ENCODE peak calls at places on chromosomes 16 and 17, in nine cellular contexts. C, H, B, Q, F, K, W, T and L are unnamed samples.

GRCh38 chr17:15456972-15457722 is 10.3 kb downstream of the CDRT4 start:
- DNase-seq in Q (no peak), W (peak), B (no peak), C (no peak), F (no peak), K (peak), H (peak), T (no peak), L (peak)

GRCh38 chr16:54175552-54176375 is 110.8 kb downstream of the IRX3 start:
- DNase-seq in K (no peak), B (no peak), Q (no peak), T (no peak), F (no peak), H (no peak), W (no peak), C (no peak), L (no peak)

GRCh38 chr16:48125888-48126287 is 29.9 kb downstream of the ABCC12 start:
- DNase-seq in Q (no peak), C (no peak), K (peak), F (no peak), H (no peak), W (no peak), T (no peak), B (no peak), L (no peak)

GRCh38 chr17:8234361-8235270 is 13.2 kb downstream of the CTC1 start:
- DNase-seq in K (no peak), W (no peak), C (no peak), F (no peak), Q (no peak), B (no peak), T (no peak), H (no peak), L (no peak)

GRCh38 chr16:81456523-81457325 is 12.1 kb downstream of the CMIP start:
- DNase-seq in C (no peak), F (no peak), W (no peak), T (no peak), B (no peak), H (no peak), Q (no peak), K (no peak), L (no peak)

GRCh38 chr17:32286518-32286900 is 20.9 kb downstream of the RHBDL3 start:
- DNase-seq in C (no peak), B (no peak), F (no peak), W (no peak), H (no peak), T (no peak), K (no peak), Q (no peak), L (no peak)

GRCh38 chr17:72661945-72662826 is 430.3 kb downstream of the SLC39A11 start:
- DNase-seq in K (no peak), Q (no peak), B (no peak), W (no peak), C (no peak), T (no peak), F (no peak), H (no peak), L (no peak)

GRCh38 chr17:373616-374225 is 21.1 kb upstream of the RPH3AL start:
- DNase-seq in W (no peak), B (no peak), K (no peak), C (no peak), H (peak), T (no peak), Q (peak), F (no peak), L (no peak)

GRCh38 chr17:69528035-69528434 is 113.5 kb downstream of the MAP2K6 start:
- DNase-seq in F (no peak), C (no peak), Q (no peak), B (no peak), H (no peak), W (no peak), T (no peak), K (no peak), L (no peak)

GRCh38 chr16:54135361-54136275 is 151.0 kb downstream of the IRX3 start:
- DNase-seq in K (no peak), H (no peak), T (no peak), C (no peak), W (no peak), F (no peak), Q (no peak), B (no peak), L (no peak)

GRCh38 chr17:59888145-59888750 is 4.5 kb downstream of the TUBD1 start:
- DNase-seq in Q (no peak), K (no peak), F (no peak), B (no peak), T (no peak), W (no peak), C (no peak), H (no peak), L (no peak)

GRCh38 chr16:31476305-31477219 is 4.6 kb downstream of the TGFB1I1 start:
- DNase-seq in K (peak), C (peak), B (peak), W (peak), H (peak), T (no peak), F (peak), Q (peak), L (peak)

GRCh38 chr17:65254166-65254565 is 117.0 kb downstream of the RGS9 start:
- DNase-seq in T (no peak), H (no peak), Q (no peak), W (no peak), B (peak), C (no peak), K (no peak), F (no peak), L (no peak)

GRCh38 chr17:68172461-68172954 is 75.3 kb upstream of the AMZ2 start:
- DNase-seq in C (peak), K (peak), F (peak), W (peak), T (peak), H (peak), Q (peak), B (peak), L (peak)

GRCh38 chr17:78019976-78020716 is 61.6 kb downstream of the TNRC6C start:
- DNase-seq in Q (no peak), W (no peak), C (no peak), B (no peak), H (no peak), F (no peak), K (no peak), T (no peak), L (no peak)

GRCh38 chr16:7763111-7763510 is 430.5 kb downstream of the RBFOX1 start:
- DNase-seq in T (no peak), W (no peak), F (no peak), C (no peak), K (no peak), B (no peak), H (no peak), Q (no peak), L (no peak)

GRCh38 chr16:87200637-87201036 is 116.6 kb downstream of the C16orf95 start:
- DNase-seq in C (no peak), F (no peak), T (no peak), K (no peak), W (no peak), Q (no peak), H (no peak), B (no peak), L (no peak)
- H3K27ac ChIP-seq in C (no peak), F (no peak), T (peak), K (no peak), W (no peak), Q (no peak), H (no peak), B (no peak), L (no peak)

GRCh38 chr17:28371245-28372202 is at the start of gene SARM1:
- DNase-seq in C (peak), H (peak), B (peak), Q (peak), F (peak), W (peak), K (peak), T (peak), L (peak)
- H3K27ac ChIP-seq in C (peak), H (peak), B (no peak), Q (peak), F (peak), W (no peak), K (peak), T (peak), L (peak)

GRCh38 chr16:87363771-87364476 is 19.7 kb downstream of the FBXO31 start:
- DNase-seq in W (peak), K (peak), H (peak), C (no peak), B (no peak), T (no peak), Q (no peak), F (no peak), L (no peak)
- H3K27ac ChIP-seq in W (no peak), K (peak), H (peak), C (no peak), B (no peak), T (no peak), Q (no peak), F (peak), L (peak)

GRCh38 chr16:84138824-84139627 is 6.0 kb downstream of the HSDL1 start:
- DNase-seq in B (peak), W (no peak), C (no peak), Q (no peak), T (no peak), K (peak), F (peak), H (peak), L (no peak)

GRCh38 chr16:84137287-84137686 is 7.7 kb downstream of the HSDL1 start:
- DNase-seq in H (no peak), W (no peak), T (no peak), Q (no peak), F (no peak), B (no peak), C (no peak), K (no peak), L (no peak)

GRCh38 chr16:84136331-84137125 is 8.4 kb downstream of the HSDL1 start:
- DNase-seq in Q (no peak), C (no peak), T (no peak), B (peak), H (no peak), K (no peak), W (no peak), F (no peak), L (no peak)

GRCh38 chr16:84138500-84138823 is 6.5 kb downstream of the HSDL1 start:
- DNase-seq in Q (no peak), W (no peak), K (no peak), T (no peak), C (no peak), H (no peak), B (no peak), F (no peak), L (no peak)

GRCh38 chr16:84137769-84138357 is 7.1 kb downstream of the HSDL1 start:
- DNase-seq in B (no peak), W (no peak), C (no peak), T (no peak), Q (no peak), K (no peak), F (no peak), H (no peak), L (no peak)
- H3K27ac ChIP-seq in B (no peak), W (no peak), C (no peak), T (no peak), Q (no peak), K (peak), F (no peak), H (peak), L (no peak)

DNA sequence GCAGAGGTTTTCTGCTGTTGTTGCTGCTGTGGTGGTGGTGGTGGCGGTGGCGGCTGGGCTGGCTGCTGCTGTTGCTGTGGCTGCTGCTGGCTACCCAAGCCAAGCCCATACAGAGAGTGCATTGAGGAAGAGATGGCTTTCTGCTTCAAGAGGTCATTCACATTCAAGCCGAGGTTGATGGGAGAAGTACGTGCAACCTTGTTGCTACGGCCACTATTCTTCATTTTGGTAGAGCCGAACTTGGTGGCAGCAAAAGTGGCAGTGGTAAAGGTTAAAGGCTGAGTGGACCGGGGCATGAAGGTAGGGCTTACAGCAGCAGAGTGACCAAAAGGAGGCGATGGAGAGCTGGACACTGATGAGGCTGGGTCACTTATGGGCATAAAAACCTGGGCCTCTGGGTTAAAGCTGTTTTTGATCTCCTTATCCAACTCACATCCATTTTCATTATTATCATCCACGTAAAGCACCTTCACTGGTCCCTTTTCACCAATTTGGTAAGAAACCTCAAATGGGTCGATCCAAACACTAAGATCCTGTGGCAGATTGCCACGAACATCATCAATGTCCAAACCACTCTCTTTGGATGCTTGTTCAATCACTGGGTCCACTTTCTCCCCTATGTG is 2.8 kb downstream of the TOB1 start:
- DNase-seq in F (peak), W (no peak), H (no peak), T (no peak), B (peak), Q (no peak), K (no peak), C (no peak), L (peak)
- H3K27ac ChIP-seq in F (peak), W (no peak), H (peak), T (peak), B (no peak), Q (no peak), K (peak), C (no peak), L (peak)

GRCh38 chr16:79069634-79070033 is 530.9 kb downstream of the MAF start:
- DNase-seq in F (no peak), W (no peak), K (no peak), C (no peak), T (no peak), B (no peak), Q (no peak), H (no peak), L (no peak)
- H3K27ac ChIP-seq in F (peak), W (no peak), K (no peak), C (no peak), T (no peak), B (no peak), Q (peak), H (no peak), L (no peak)

GRCh38 chr16:13766334-13766733 is 153.6 kb upstream of the ERCC4 start:
- DNase-seq in K (no peak), F (no peak), T (no peak), W (no peak), Q (no peak), B (no peak), C (no peak), H (no peak), L (no peak)

GRCh38 chr16:13770436-13770835 is 149.5 kb upstream of the ERCC4 start:
- DNase-seq in F (no peak), H (no peak), Q (no peak), C (no peak), W (no peak), B (no peak), T (no peak), K (no peak), L (no peak)

GRCh38 chr16:13772782-13773181 is 147.2 kb upstream of the ERCC4 start:
- DNase-seq in K (no peak), B (no peak), F (no peak), T (no peak), W (no peak), C (no peak), Q (no peak), H (no peak), L (no peak)

GRCh38 chr16:13767215-13767614 is 152.7 kb upstream of the ERCC4 start:
- DNase-seq in Q (no peak), F (no peak), H (no peak), W (no peak), T (no peak), C (no peak), K (no peak), B (peak), L (no peak)
- H3K27ac ChIP-seq in Q (no peak), F (no peak), H (no peak), W (no peak), T (no peak), C (no peak), K (no peak), B (no peak), L (no peak)

DNA sequence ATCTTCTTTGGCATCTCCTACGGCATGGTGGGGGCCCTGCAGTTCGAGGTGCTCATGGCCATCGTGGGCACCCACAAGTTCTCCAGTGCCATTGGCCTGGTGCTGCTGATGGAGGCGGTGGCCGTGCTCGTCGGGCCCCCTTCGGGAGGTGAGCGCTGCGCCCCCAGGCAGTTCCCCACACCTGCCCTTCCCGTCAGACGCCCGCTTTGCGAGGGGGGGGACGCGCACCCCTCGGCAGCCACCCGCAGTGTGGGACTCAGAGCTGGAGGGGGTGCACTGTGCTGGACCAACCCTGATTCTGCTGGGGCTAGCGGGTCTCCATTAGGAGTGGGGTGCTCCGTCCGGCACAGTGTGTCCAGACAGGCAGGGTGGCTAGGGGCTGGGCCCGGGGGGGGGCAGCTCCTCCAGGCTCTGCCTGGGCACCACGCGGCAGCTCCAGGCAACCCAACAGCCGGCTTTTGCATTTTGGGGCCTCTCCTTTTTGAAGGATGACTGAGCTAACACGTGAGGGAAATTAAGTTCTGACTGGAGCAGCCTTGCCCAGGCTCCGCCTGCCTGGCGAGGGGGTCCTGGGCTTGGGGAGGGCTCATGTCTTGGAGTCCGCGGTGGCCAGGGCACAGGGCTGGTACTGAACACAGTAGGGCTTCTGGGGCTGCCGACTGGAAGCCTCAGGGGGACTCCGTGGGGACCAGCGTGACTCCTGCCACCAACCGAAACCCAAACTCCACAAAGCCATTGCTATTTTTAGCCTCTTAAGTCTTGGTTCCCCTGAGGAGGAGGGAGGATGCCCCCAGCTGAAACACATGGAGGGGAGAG is 9.1 kb downstream of the SLC16A3 start:
- DNase-seq in B (no peak), C (no peak), T (no peak), F (no peak), H (peak), K (no peak), W (no peak), Q (peak), L (no peak)
- H3K27ac ChIP-seq in B (no peak), C (peak), T (peak), F (peak), H (peak), K (peak), W (no peak), Q (peak), L (no peak)

GRCh38 chr17:56887552-56888467 is 26.0 kb downstream of the TRIM25 start:
- DNase-seq in F (no peak), W (no peak), T (no peak), K (no peak), B (no peak), C (no peak), H (no peak), Q (no peak), L (no peak)

GRCh38 chr17:56890390-56890789 is 23.5 kb downstream of the TRIM25 start:
- DNase-seq in H (no peak), T (no peak), F (no peak), Q (no peak), B (no peak), K (no peak), W (no peak), C (no peak), L (no peak)

GRCh38 chr17:56887105-56887504 is 26.7 kb downstream of the TRIM25 start:
- DNase-seq in K (no peak), C (no peak), W (no peak), T (no peak), F (no peak), H (no peak), Q (no peak), B (no peak), L (no peak)

GRCh38 chr17:56884483-56885144 is 29.2 kb downstream of the TRIM25 start:
- DNase-seq in C (no peak), B (no peak), W (no peak), K (no peak), H (no peak), T (no peak), F (no peak), Q (no peak), L (no peak)

DNA sequence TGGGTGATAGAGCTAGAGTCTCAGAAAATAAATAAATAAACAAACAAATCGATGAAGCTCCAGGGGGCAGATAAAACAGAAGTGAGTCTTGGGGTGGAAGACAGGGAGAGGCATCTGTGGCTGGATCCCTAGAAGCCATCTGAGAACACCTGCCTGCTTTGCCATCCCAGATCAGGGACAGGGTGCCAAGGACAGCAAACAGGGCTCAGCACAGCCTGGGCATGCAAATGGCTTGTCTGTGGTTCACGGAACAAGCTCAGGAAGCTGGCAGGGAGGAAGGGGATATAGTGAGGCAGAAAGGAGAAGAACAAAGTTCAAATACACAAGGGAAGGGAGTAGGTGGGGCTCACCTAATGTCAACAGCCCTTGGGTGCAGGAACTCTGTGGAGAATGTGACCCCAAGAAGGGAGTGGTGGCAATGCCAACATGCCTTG is 27.5 kb downstream of the TRIM25 start:
- DNase-seq in T (no peak), Q (no peak), C (no peak), H (no peak), K (no peak), F (no peak), W (no peak), B (no peak), L (no peak)
- H3K27ac ChIP-seq in T (no peak), Q (no peak), C (no peak), H (no peak), K (no peak), F (no peak), W (no peak), B (no peak), L (no peak)

GRCh38 chr16:50499254-50499653 is 48.9 kb upstream of the NKD1 start:
- DNase-seq in Q (no peak), B (no peak), H (no peak), C (no peak), W (no peak), T (no peak), F (no peak), K (no peak), L (no peak)
- H3K27ac ChIP-seq in Q (no peak), B (no peak), H (no peak), C (no peak), W (no peak), T (peak), F (no peak), K (no peak), L (no peak)